ENCODE peak calls at places on chromosomes 6 and 20, in four cellular contexts. P is body of pancreas, O is heart left ventricle, U is ovary. W is an unnamed sample.
A peak's percentile ranks its signal among the peaks of the same experiment; 100 is the strongest.

GRCh38 chr6:56370591-56371198 is 123.3 kb upstream of the COL21A1 start:
- DNase-seq in O (peak; percentile 67), U (peak; percentile 40), P (peak; percentile 60), W (no peak)

GRCh38 chr6:116397960-116398359 is 27.2 kb downstream of the DSE start:
- DNase-seq in P (no peak), U (no peak), O (no peak), W (no peak)

GRCh38 chr6:135832186-135832585 is 19.3 kb upstream of the PDE7B start:
- DNase-seq in P (no peak), O (no peak), U (no peak), W (no peak)

GRCh38 chr6:109456710-109457595 is 1.4 kb upstream of the MICAL1 start:
- DNase-seq in P (peak; percentile 31), O (no peak), U (no peak), W (peak; percentile 33)

GRCh38 chr6:107816818-107817217 is 7.3 kb downstream of the SCML4 start:
- DNase-seq in U (no peak), O (no peak), P (peak; percentile 89), W (no peak)

GRCh38 chr6:45587229-45588060 is 209.7 kb upstream of the SUPT3H start:
- DNase-seq in O (no peak), P (no peak), U (no peak), W (no peak)

GRCh38 chr20:52191436-52192295 is at the start of gene ZFP64:
- DNase-seq in O (peak; percentile 82), P (peak; percentile 70), U (peak; percentile 74), W (peak; percentile 36)

GRCh38 chr6:157761331-157761921 is 61.6 kb upstream of the SNX9 start:
- DNase-seq in O (no peak), P (no peak), U (no peak), W (no peak)

GRCh38 chr20:45049904-45050471 is 50.9 kb downstream of the KCNS1 start:
- DNase-seq in U (no peak), O (no peak), P (no peak), W (no peak)

GRCh38 chr6:137358273-137358672 is 135.9 kb downstream of the OLIG3 start:
- DNase-seq in U (no peak), P (no peak), O (no peak), W (no peak)

GRCh38 chr20:62461157-62461556 is 14.6 kb downstream of the GATA5 start:
- DNase-seq in U (no peak), P (no peak), O (peak; percentile 63), W (no peak)

GRCh38 chr6:142332393-142333080 is 30.7 kb downstream of the ADGRG6 start:
- DNase-seq in U (no peak), P (no peak), O (no peak), W (no peak)

GRCh38 chr6:63504777-63505384 is 67.4 kb upstream of the LOC128125822 start:
- DNase-seq in U (no peak), P (no peak), O (no peak), W (no peak)

GRCh38 chr6:106451419-106451818 is 90.9 kb downstream of the CRYBG1 start:
- DNase-seq in O (no peak), P (no peak), U (no peak), W (no peak)

GRCh38 chr20:37436527-37436926 is 84.5 kb upstream of the NNAT start:
- DNase-seq in P (no peak), O (no peak), U (no peak), W (no peak)

GRCh38 chr6:26057899-26058298 is 29.3 kb upstream of the HFE start:
- DNase-seq in P (no peak), O (no peak), U (no peak), W (no peak)

GRCh38 chr20:37946946-37947345 is 44.0 kb downstream of the VSTM2L start:
- DNase-seq in O (no peak), U (no peak), P (no peak), W (no peak)

GRCh38 chr6:87393026-87393622 is 14.6 kb upstream of the CFAP206 start:
- DNase-seq in P (peak; percentile 38), U (no peak), O (peak; percentile 20), W (no peak)

GRCh38 chr6:142014515-142014914 is 118.2 kb upstream of the GJE1 start:
- DNase-seq in P (no peak), U (no peak), O (no peak), W (no peak)

GRCh38 chr6:51147756-51148155 is 329.1 kb downstream of the TFAP2B start:
- DNase-seq in O (no peak), U (no peak), P (no peak), W (no peak)

GRCh38 chr20:51195419-51195901 is 172.6 kb upstream of the KCNG1 start:
- DNase-seq in U (no peak), O (no peak), P (no peak), W (no peak)

GRCh38 chr6:105793132-105793531 is 293.0 kb upstream of the PRDM1 start:
- DNase-seq in O (no peak), U (no peak), P (peak; percentile 49), W (no peak)

GRCh38 chr6:72748759-72749158 is 126.9 kb downstream of the KCNQ5 start:
- DNase-seq in U (no peak), P (no peak), O (no peak), W (no peak)

GRCh38 chr6:50724381-50725124 is 11.2 kb downstream of the TFAP2D start:
- DNase-seq in O (no peak), U (no peak), P (no peak), W (no peak)

GRCh38 chr6:8065519-8065911 is 1.3 kb upstream of the BLOC1S5 start:
- DNase-seq in P (no peak), O (no peak), U (no peak), W (no peak)

GRCh38 chr20:55014766-55015165 is 539.4 kb downstream of the DOK5 start:
- DNase-seq in O (no peak), P (no peak), U (no peak), W (no peak)

GRCh38 chr6:48032156-48032555 is 78.8 kb downstream of the PTCHD4 start:
- DNase-seq in U (peak; percentile 6), O (no peak), P (no peak), W (no peak)

GRCh38 chr20:21189761-21190523 is 64.1 kb downstream of the KIZ start:
- DNase-seq in O (no peak), U (no peak), P (no peak), W (no peak)

GRCh38 chr20:4638826-4639225 is 82.9 kb upstream of the PRND start:
- DNase-seq in P (no peak), O (no peak), U (no peak), W (no peak)

GRCh38 chr6:24996145-24996836 is 60.5 kb upstream of the RIPOR2 start:
- DNase-seq in O (no peak), U (no peak), P (no peak), W (no peak)

GRCh38 chr6:85449818-85450577 is at the start of gene NT5E:
- DNase-seq in O (peak; percentile 67), U (peak; percentile 83), P (peak; percentile 53), W (no peak)

GRCh38 chr6:85452441-85452881 is 2.6 kb downstream of the NT5E start:
- DNase-seq in P (no peak), U (no peak), O (no peak), W (no peak)

GRCh38 chr6:85449388-85449817 is 480 bp upstream of the NT5E start:
- DNase-seq in P (no peak), U (no peak), O (peak; percentile 34), W (no peak)

GRCh38 chr6:85451586-85452306 is 1.9 kb downstream of the NT5E start:
- DNase-seq in O (no peak), U (no peak), P (no peak), W (no peak)

GRCh38 chr6:85450578-85450884 is 648 bp downstream of the NT5E start:
- DNase-seq in O (no peak), U (no peak), P (no peak), W (no peak)
- H3K27me3 ChIP-seq in O (peaks cover 61% of the 10 kb centered on the region), U (no peaks in the 10 kb centered on the region), P (no peaks in the 10 kb centered on the region), W (peaks cover 10% of the 10 kb centered on the region)

DNA sequence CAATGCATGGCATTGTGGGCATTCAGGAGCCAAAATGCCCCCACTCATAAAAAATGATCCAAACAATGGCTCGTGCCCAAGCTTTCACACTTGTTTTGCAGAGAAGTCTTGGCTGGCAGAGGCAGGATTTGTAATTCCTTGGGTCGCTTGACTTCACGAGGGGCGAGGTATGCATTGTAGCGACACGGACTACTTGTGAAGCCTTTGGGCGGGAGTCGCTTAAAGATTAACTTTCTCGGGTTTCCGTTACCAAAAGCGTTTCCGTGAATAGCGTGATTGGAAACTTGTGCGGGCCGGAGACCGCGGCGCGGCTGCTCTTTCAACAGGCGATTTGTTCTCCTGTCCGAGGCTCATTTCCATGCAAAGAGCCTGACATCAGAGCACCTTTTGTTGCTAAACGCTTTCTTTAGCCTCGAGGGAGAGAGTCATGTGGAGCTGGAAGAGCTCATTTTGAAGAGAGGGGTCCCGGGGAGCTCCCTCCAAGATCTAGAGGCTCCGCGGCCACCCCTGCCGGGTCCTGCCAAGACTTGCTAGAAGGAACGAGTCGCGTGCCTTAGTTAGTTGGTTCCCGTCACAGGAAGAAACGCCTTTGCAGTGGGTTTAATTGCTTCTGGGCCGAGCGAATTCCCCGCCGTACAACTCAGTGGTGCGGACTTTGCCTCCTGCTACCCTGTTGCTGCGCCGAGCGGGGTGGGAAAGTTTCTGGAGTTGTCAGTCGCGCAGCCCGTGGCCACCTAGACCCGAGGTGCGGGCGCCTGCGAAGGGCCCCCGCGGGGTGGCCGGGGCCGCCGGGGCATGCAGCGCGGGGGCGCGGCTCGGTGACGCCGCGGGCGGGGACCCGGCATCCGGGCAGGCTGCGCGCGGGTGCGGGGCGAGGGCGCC is at the start of gene SASH1:
- DNase-seq in U (peak; percentile 63), P (peak; percentile 78), O (peak; percentile 68), W (peak; percentile 35)
- TF ChIP-seq POLR2A in U (peak; percentile 23), P (peak; percentile 77), O (no peak), W (peak; percentile 67)

GRCh38 chr6:134647861-134648260 is 302.0 kb downstream of the ALDH8A1 start:
- DNase-seq in O (no peak), P (no peak), U (no peak), W (no peak)

GRCh38 chr6:134651519-134651918 is 298.4 kb downstream of the ALDH8A1 start:
- DNase-seq in O (no peak), P (no peak), U (no peak), W (no peak)
- TF ChIP-seq CTCF in O (no peak), P (no peak), U (no peak), W (no peak)

GRCh38 chr6:40753048-40753447 is 165.9 kb upstream of the LRFN2 start:
- DNase-seq in O (no peak), U (no peak), P (no peak), W (no peak)

GRCh38 chr6:40755046-40755681 is 168.0 kb upstream of the LRFN2 start:
- DNase-seq in P (no peak), U (peak; percentile 21), O (no peak), W (no peak)

GRCh38 chr6:40753939-40754448 is 166.8 kb upstream of the LRFN2 start:
- DNase-seq in P (no peak), O (no peak), U (no peak), W (no peak)

GRCh38 chr6:40754481-40755045 is 167.4 kb upstream of the LRFN2 start:
- DNase-seq in P (no peak), U (no peak), O (no peak), W (no peak)

DNA sequence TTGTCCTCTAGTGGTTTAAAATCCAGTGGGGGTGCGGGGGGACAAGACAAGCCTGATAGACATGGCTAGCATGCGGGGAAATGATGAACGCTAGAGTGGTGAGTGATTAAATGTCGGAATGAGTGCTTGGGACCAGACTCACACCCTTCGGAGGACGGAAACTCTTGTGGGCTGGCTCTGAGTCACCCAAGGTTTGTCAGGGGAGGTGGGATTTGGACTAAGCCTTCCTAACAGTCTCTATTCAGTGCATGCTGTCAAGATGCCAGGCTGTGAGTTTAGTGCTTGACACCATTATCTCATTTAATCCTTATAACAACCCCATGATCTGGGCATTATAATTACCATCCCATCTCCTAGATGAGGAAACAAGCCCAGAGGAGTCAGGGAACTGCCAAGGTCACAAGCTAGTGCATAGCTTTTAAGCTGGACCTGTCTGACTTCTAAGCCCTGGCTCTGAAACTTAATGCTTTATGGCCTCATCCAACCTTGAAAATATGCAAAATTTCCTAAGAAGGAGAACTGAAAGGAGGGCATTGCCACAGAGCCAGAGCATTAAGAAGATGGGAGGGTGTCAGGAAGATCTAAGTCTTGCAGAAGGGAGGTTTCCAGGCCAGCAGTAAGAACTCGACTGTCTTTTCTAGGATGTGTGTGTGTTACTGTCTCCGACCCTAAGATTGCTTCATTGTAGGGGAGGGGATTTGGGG is 168.7 kb upstream of the LRFN2 start:
- DNase-seq in O (no peak), P (no peak), U (no peak), W (no peak)
- H3K27me3 ChIP-seq in O (peaks cover 28% of the 10 kb centered on the region), P (peaks cover 7% of the 10 kb centered on the region), U (no peaks in the 10 kb centered on the region), W (no peaks in the 10 kb centered on the region)

W was measured in gastrocnemius medialis.